ENCODE peak calls at places on chromosomes 12 and 14, in nine cellular contexts. H is astrocyte of the cerebellum; T is naive thymus-derived CD4-positive, alpha-beta T cell; N is PC-3; Z is mesendoderm; U is aorta; G is AG04450; V is GM23338; X is astrocyte of the spinal cord. O is an unnamed sample.

GRCh38 chr12:9064815-9065606 is 50.7 kb downstream of the A2M start:
- DNase-seq in V (peak), N (peak), U (peak), X (peak), Z (peak), T (no peak), H (no peak), G (no peak), O (no peak)

GRCh38 chr12:115871714-115872113 is 405.8 kb downstream of the MED13L start:
- DNase-seq in G (no peak), Z (peak), H (no peak), U (no peak), N (peak), T (no peak), X (peak), V (peak), O (no peak)

GRCh38 chr12:31000751-31001150 is 72.9 kb upstream of the DDX11 start:
- DNase-seq in V (no peak), Z (no peak), G (no peak), N (peak), X (peak), T (no peak), U (no peak), H (peak), O (no peak)

GRCh38 chr14:20714593-20715250 is 26.2 kb downstream of the ANG start:
- DNase-seq in G (peak), Z (no peak), H (peak), X (peak), U (peak), T (no peak), V (no peak), N (peak), O (no peak)

GRCh38 chr14:58297412-58297761 is 968 bp upstream of the ARID4A start:
- DNase-seq in T (no peak), Z (no peak), G (peak), X (no peak), V (peak), U (peak), N (no peak), H (peak), O (no peak)

GRCh38 chr12:131779027-131779426 is 49.2 kb upstream of the MMP17 start:
- DNase-seq in N (no peak), G (no peak), T (no peak), V (no peak), X (no peak), Z (no peak), U (no peak), H (no peak), O (no peak)

GRCh38 chr14:31084385-31084784 is 58.2 kb upstream of the STRN3 start:
- DNase-seq in Z (no peak), N (no peak), T (no peak), X (no peak), V (peak), G (no peak), H (no peak), U (no peak), O (no peak)

GRCh38 chr14:87170179-87170578 is 822.8 kb downstream of the GALC start:
- DNase-seq in V (peak), U (no peak), N (no peak), Z (peak), X (no peak), G (no peak), H (no peak), T (no peak), O (no peak)

GRCh38 chr14:71142375-71143038 is 235.2 kb downstream of the PCNX1 start:
- DNase-seq in X (peak), Z (peak), V (no peak), U (no peak), H (peak), T (peak), N (peak), G (peak), O (no peak)

GRCh38 chr12:113757223-113758002 is 208.7 kb downstream of the RBM19 start:
- DNase-seq in U (no peak), V (peak), H (no peak), G (no peak), Z (peak), N (peak), X (no peak), T (no peak), O (no peak)

GRCh38 chr14:67358914-67359313 is 690 bp downstream of the ATP6V1D start:
- DNase-seq in U (no peak), N (peak), H (no peak), X (no peak), T (no peak), V (peak), G (no peak), Z (peak), O (no peak)

GRCh38 chr14:75141967-75142366 is 15.1 kb upstream of the NEK9 start:
- DNase-seq in Z (peak), T (no peak), V (peak), U (no peak), H (no peak), X (peak), N (peak), G (no peak), O (peak)

GRCh38 chr14:60637138-60637489 is 12.2 kb downstream of the SIX1 start:
- DNase-seq in G (no peak), U (no peak), H (no peak), N (no peak), V (no peak), Z (no peak), X (no peak), T (no peak), O (no peak)
- H3K4me3 ChIP-seq in G (no peak), U (no peak), H (no peak), N (no peak), V (peak), Z (no peak), X (no peak), T (no peak), O (no peak)

DNA sequence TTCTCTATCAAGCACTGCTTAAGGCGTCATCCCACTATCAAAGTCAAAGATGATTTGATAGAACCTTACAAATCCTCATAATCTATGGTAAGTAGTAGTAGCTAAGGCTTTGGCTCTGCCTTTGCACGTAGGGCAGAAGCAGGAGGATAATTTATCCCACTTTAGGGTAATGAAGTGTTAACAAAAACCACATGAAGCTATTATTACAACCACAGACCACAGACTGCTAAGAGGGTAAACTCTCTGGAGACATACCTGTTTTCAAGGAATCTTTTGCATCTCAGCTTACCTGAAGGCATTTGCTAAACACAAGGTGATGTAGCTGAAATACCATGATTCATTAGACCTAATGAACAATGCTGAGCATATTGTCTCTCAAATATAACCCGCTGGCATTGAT is 368.7 kb downstream of the ETNK1 start:
- DNase-seq in N (no peak), X (peak), U (no peak), Z (peak), T (no peak), H (peak), G (no peak), V (no peak), O (no peak)
- H3K4me3 ChIP-seq in N (no peak), X (no peak), U (no peak), Z (no peak), T (no peak), H (no peak), G (no peak), V (no peak), O (no peak)

GRCh38 chr12:123762715-123763052 is 583 bp downstream of the DNAH10 start:
- DNase-seq in Z (no peak), T (no peak), N (no peak), U (no peak), X (no peak), G (no peak), H (no peak), V (no peak), O (no peak)
- H3K4me3 ChIP-seq in Z (no peak), T (peak), N (no peak), U (peak), X (no peak), G (peak), H (peak), V (peak), O (peak)

GRCh38 chr14:45134051-45134958 is at the start of gene FKBP3:
- DNase-seq in G (peak), Z (peak), T (peak), U (peak), N (peak), V (peak), X (peak), H (peak), O (peak)

GRCh38 chr14:45133683-45134050 is 614 bp downstream of the FKBP3 start:
- DNase-seq in Z (no peak), H (no peak), U (no peak), X (no peak), T (no peak), N (no peak), G (no peak), V (no peak), O (no peak)

GRCh38 chr14:45140661-45141187 is 5.0 kb downstream of the FANCM start:
- DNase-seq in N (peak), V (peak), G (no peak), X (no peak), Z (peak), T (no peak), H (no peak), U (no peak), O (no peak)

GRCh38 chr14:45135659-45136314 is at the start of gene FANCM:
- DNase-seq in H (peak), U (peak), T (peak), G (peak), N (peak), V (peak), Z (peak), X (peak), O (peak)

GRCh38 chr14:45135181-45135580 is 549 bp upstream of the FANCM start:
- DNase-seq in H (peak), X (peak), N (peak), Z (peak), G (no peak), U (no peak), T (no peak), V (no peak), O (no peak)
- H3K4me3 ChIP-seq in H (peak), X (peak), N (peak), Z (peak), G (peak), U (peak), T (peak), V (peak), O (peak)

GRCh38 chr14:85344847-85345591 is 184.9 kb upstream of the FLRT2 start:
- DNase-seq in G (no peak), V (no peak), N (no peak), Z (no peak), X (no peak), T (no peak), U (no peak), H (no peak), O (no peak)

GRCh38 chr14:85342858-85343607 is 186.9 kb upstream of the FLRT2 start:
- DNase-seq in H (no peak), T (no peak), N (no peak), U (no peak), X (no peak), Z (no peak), V (no peak), G (no peak), O (no peak)
- H3K4me3 ChIP-seq in H (no peak), T (no peak), N (no peak), U (no peak), X (no peak), Z (no peak), V (no peak), G (no peak), O (no peak)

GRCh38 chr14:99244299-99244959 is 27.6 kb downstream of the BCL11B start:
- DNase-seq in T (no peak), X (no peak), N (no peak), U (no peak), G (no peak), Z (no peak), H (no peak), V (no peak), O (no peak)

GRCh38 chr14:99242816-99243795 is 28.9 kb downstream of the BCL11B start:
- DNase-seq in U (no peak), V (no peak), G (no peak), H (no peak), N (no peak), Z (no peak), T (no peak), X (no peak), O (no peak)

GRCh38 chr14:99241314-99242035 is 30.5 kb downstream of the BCL11B start:
- DNase-seq in X (no peak), U (no peak), V (no peak), Z (no peak), G (no peak), N (no peak), H (no peak), T (no peak), O (no peak)

GRCh38 chr14:99240512-99241313 is 31.3 kb downstream of the BCL11B start:
- DNase-seq in V (no peak), Z (no peak), X (no peak), H (no peak), T (no peak), N (no peak), U (no peak), G (no peak), O (no peak)

DNA sequence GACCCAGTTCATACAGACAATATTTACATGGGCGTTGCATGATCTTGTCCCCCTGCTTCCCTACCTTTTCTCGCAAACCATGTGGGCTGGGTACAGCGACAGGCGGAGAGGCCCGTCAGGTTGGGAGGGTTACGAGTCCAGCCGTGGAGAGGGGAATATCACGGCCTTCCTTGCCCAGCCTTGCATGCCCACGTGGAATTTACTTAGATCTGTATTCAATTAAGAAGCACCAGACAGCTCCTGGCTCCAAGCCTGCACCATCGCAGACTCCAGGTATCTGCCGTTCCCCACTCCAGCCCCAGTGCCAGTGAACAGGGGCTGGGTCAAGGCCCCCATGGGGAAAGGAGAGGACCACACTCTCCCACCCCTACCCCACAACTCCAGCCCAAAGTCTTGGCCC is 29.8 kb downstream of the BCL11B start:
- DNase-seq in H (no peak), V (no peak), T (no peak), Z (no peak), X (no peak), N (no peak), U (no peak), G (no peak), O (no peak)
- H3K4me3 ChIP-seq in H (no peak), V (no peak), T (peak), Z (no peak), X (no peak), N (no peak), U (no peak), G (no peak), O (peak)

DNA sequence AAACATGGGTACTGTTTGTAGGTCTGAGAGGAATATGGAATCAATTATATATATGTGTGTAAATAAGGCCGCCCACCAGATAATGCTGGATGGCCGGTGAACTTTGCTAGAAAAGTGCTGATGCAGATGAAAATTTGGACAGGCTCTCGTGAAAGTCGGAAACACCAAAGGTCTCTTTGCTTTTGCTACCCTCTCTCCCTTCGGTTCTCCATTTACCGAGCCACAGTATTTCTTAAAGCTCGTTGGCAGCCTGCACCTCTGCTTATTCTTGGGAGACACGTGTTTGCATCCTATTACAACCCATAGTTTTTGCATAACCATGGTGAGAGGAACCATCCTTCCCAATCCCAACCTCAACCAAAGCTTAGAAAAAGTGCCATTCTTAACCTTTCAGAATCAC is 109.6 kb downstream of the FOXN3 start:
- DNase-seq in Z (no peak), X (no peak), T (no peak), U (no peak), V (no peak), N (no peak), H (no peak), G (no peak), O (no peak)
- H3K4me3 ChIP-seq in Z (no peak), X (no peak), T (no peak), U (no peak), V (no peak), N (no peak), H (no peak), G (no peak), O (no peak)

DNA sequence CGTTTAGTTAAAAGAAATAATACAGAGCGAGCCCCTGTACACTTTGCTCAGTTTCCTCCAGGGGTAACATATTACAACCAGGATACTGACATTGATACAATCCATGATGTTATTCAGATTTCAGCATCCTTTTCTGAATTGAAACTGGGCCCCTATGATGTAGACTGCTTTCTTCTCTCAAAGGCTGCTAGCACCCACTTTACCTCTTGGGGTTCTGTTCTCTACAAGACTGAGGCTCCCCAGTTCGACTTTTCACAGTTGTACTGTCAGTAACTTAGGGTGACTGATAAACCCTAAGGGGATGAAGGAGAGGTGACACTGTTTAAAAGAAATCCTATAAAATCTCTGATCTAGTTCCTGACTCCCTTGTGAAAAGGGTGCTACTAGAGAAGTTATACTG is 861 bp downstream of the VPS33A start:
- DNase-seq in X (no peak), U (no peak), G (no peak), Z (no peak), H (no peak), V (no peak), N (no peak), T (no peak), O (no peak)
- H3K4me3 ChIP-seq in X (peak), U (peak), G (peak), Z (peak), H (peak), V (peak), N (peak), T (peak), O (peak)

DNA sequence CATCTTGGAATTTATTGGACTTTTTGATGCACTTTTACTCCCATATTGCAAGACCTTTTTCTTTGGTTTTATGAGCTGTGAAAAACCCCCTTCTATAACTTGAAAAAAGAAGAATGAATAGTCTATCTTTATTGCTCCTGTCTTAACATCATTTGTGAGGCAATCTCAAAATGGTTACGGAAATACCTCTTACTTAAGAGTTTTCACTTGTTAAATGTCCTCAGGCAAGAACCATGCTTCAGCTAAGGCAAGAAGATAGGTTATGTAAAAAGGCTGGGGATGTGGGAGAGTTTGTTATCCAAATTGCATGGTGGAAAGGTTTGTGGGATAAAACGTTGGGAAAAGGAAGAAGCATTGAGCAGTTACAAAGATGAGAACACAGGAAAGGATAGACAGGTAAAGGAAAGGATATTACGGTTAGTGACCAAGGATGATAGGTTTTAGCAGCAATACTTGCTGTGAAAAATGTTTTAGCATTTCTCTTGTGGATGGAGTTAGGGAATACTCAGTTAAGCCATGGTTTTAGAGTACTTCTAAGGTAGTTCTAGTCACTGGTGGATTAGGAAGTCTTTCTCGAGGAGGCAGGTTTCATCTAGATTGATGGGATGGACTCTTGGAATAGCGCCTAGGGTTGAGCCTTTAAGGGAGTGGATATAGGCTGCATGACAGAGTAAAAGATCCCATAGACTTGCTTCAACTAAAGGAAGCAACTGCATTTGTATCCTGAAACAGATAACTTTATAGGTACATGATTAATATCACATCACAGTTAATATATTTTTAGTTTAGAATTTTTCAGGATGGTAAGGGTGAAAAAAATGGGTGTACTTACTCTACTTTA is 30.3 kb downstream of the MDM2 start:
- DNase-seq in G (no peak), T (no peak), U (no peak), N (no peak), X (no peak), H (no peak), V (no peak), Z (no peak), O (no peak)
- H3K4me3 ChIP-seq in G (no peak), T (no peak), U (no peak), N (no peak), X (no peak), H (no peak), V (no peak), Z (no peak), O (no peak)

O was measured in effector memory CD4-positive, alpha-beta T cell.